ENCODE peak calls at places on chromosome 11, in four cellular contexts. O is H4, K is suprapubic skin, F is Caco-2. T is an unnamed sample.
A peak's percentile ranks its signal among the peaks of the same experiment; 100 is the strongest.

GRCh38 chr11:34223021-34223813 is 117.8 kb downstream of the NAT10 start:
- DNase-seq in F (no peak), O (peak; percentile 84), K (no peak), T (peak; percentile 72)

GRCh38 chr11:8192016-8192895 is 23.4 kb upstream of the RIC3 start:
- DNase-seq in F (peak; percentile 71), K (no peak), O (peak; percentile 73), T (peak; percentile 59)

GRCh38 chr11:3837793-3838192 is 3.0 kb downstream of the RHOG start:
- DNase-seq in O (no peak), F (no peak), K (peak; percentile 78), T (no peak)

GRCh38 chr11:123382555-123383074 is 47.5 kb upstream of the GRAMD1B start:
- DNase-seq in K (no peak), F (no peak), O (no peak), T (no peak)

GRCh38 chr11:14358729-14359439 is at the start of gene RRAS2:
- DNase-seq in F (peak; percentile 84), K (peak; percentile 88), O (peak; percentile 60), T (peak; percentile 80)

GRCh38 chr11:130209944-130210854 is 50.6 kb downstream of the ST14 start:
- DNase-seq in K (no peak), F (peak; percentile 27), O (no peak), T (no peak)

GRCh38 chr11:100684101-100685065 is 2.7 kb upstream of the ARHGAP42 start:
- DNase-seq in K (no peak), O (no peak), F (no peak), T (peak; percentile 43)

GRCh38 chr11:12802418-12803085 is 128.3 kb downstream of the TEAD1 start:
- DNase-seq in O (peak; percentile 96), K (no peak), F (peak; percentile 99), T (peak; percentile 86)

GRCh38 chr11:40125054-40125453 is 1334.4 kb downstream of the LRRC4C start:
- DNase-seq in O (peak; percentile 67), K (no peak), F (no peak), T (no peak)

GRCh38 chr11:66022401-66023185 is 3.7 kb downstream of the CATSPER1 start:
- DNase-seq in O (no peak), F (peak; percentile 73), K (no peak), T (peak; percentile 56)

GRCh38 chr11:17003426-17003825 is 10.8 kb downstream of the PLEKHA7 start:
- DNase-seq in O (no peak), F (no peak), K (no peak), T (no peak)

GRCh38 chr11:1276061-1276790 is 33.2 kb downstream of the TOLLIP start:
- DNase-seq in F (no peak), K (no peak), O (no peak), T (no peak)

GRCh38 chr11:86578727-86579405 is 93.5 kb downstream of the ME3 start:
- DNase-seq in F (no peak), K (no peak), O (no peak), T (no peak)

GRCh38 chr11:134574947-134575346 is 162.9 kb upstream of the B3GAT1 start:
- DNase-seq in K (no peak), F (peak; percentile 28), O (no peak), T (no peak)

GRCh38 chr11:61026121-61027031 is 54.9 kb downstream of the CD6 start:
- DNase-seq in K (no peak), O (no peak), F (no peak), T (no peak)

GRCh38 chr11:63929616-63930015 is 9.2 kb upstream of the NAA40 start:
- DNase-seq in F (no peak), O (no peak), K (no peak), T (no peak)

GRCh38 chr11:69896250-69896649 is 77.0 kb upstream of the FGF3 start:
- DNase-seq in K (no peak), O (no peak), F (no peak), T (no peak)

GRCh38 chr11:2751523-2752203 is 51.9 kb upstream of the KCNQ1OT1 start:
- DNase-seq in F (peak; percentile 16), K (no peak), O (no peak), T (no peak)